ENCODE peak calls at places on chromosome 21, in nine cellular contexts. D, S, R, J, V, Y, E, B and X are unnamed samples. For H3K27me3, the result is how much of the 10 kb centered on the place peaks cover.

GRCh38 chr21:14358775-14359174 is 24.2 kb downstream of the HSPA13 start:
- DNase-seq in D (no peak), S (no peak), R (no peak), J (no peak), V (no peak), Y (no peak), E (no peak), B (no peak), X (no peak)

GRCh38 chr21:43703068-43703880 is 15.7 kb upstream of the PDXK start:
- DNase-seq in D (peak), S (peak), R (peak), J (peak), V (peak), Y (peak), E (no peak), B (no peak), X (peak)

GRCh38 chr21:40616377-40616704 is 230.6 kb downstream of the DSCAM start:
- DNase-seq in D (no peak), S (no peak), R (no peak), J (no peak), V (no peak), Y (no peak), E (no peak), B (no peak), X (no peak)

GRCh38 chr21:46498335-46499050 is 39.8 kb downstream of the DIP2A start:
- DNase-seq in D (no peak), S (no peak), R (no peak), J (no peak), V (peak), Y (no peak), E (no peak), B (no peak), X (no peak)

GRCh38 chr21:24850121-24850520 is 757.2 kb downstream of the MRPL39 start:
- DNase-seq in D (no peak), S (no peak), R (no peak), J (no peak), V (no peak), Y (no peak), E (no peak), B (no peak), X (no peak)

GRCh38 chr21:14531927-14532326 is 14.2 kb downstream of the SAMSN1 start:
- DNase-seq in D (no peak), S (no peak), R (no peak), J (no peak), V (no peak), Y (no peak), E (no peak), B (no peak), X (no peak)

GRCh38 chr21:43302356-43302700 is 124.6 kb downstream of the SIK1 start:
- DNase-seq in D (no peak), S (no peak), R (no peak), J (no peak), V (no peak), Y (no peak), E (no peak), B (no peak), X (no peak)

GRCh38 chr21:42080788-42081083 is 9.6 kb downstream of the UMODL1 start:
- DNase-seq in D (no peak), S (no peak), R (no peak), J (no peak), V (peak), Y (no peak), E (no peak), B (no peak), X (peak)

GRCh38 chr21:41926068-41926806 is 27.6 kb downstream of the C2CD2 start:
- DNase-seq in D (no peak), S (peak), R (no peak), J (no peak), V (peak), Y (no peak), E (peak), B (no peak), X (no peak)

GRCh38 chr21:37207441-37208009 is 59.6 kb downstream of the VPS26C start:
- DNase-seq in D (peak), S (peak), R (no peak), J (peak), V (no peak), Y (peak), E (no peak), B (no peak), X (peak)

GRCh38 chr21:30710499-30710898 is 8.1 kb downstream of the KRTAP21-3 start:
- DNase-seq in D (no peak), S (no peak), R (no peak), J (no peak), V (no peak), Y (no peak), E (no peak), B (no peak), X (no peak)

GRCh38 chr21:41460578-41461527 is 34.8 kb downstream of the MX1 start:
- DNase-seq in D (peak), S (peak), R (peak), J (peak), V (peak), Y (peak), E (peak), B (peak), X (peak)

GRCh38 chr21:30408782-30409494 is 13.1 kb downstream of the KRTAP13-1 start:
- DNase-seq in D (peak), S (no peak), R (peak), J (peak), V (no peak), Y (peak), E (no peak), B (peak), X (peak)

GRCh38 chr21:15289246-15289645 is 224.4 kb upstream of the NRIP1 start:
- DNase-seq in D (no peak), S (no peak), R (no peak), J (no peak), V (no peak), Y (no peak), E (peak), B (no peak), X (no peak)

GRCh38 chr21:31929548-31929947 is 56.7 kb downstream of the HUNK start:
- DNase-seq in D (no peak), S (no peak), R (peak), J (peak), V (no peak), Y (no peak), E (no peak), B (no peak), X (no peak)

GRCh38 chr21:45439171-45439872 is 34.4 kb downstream of the COL18A1 start:
- DNase-seq in D (peak), S (peak), R (peak), J (peak), V (peak), Y (peak), E (peak), B (peak), X (peak)
- H3K27me3 ChIP-seq in D (under half), S (under half), R (under half), J (under half), V (under half), Y (under half), E (under half), B (under half), X (under half)

DNA sequence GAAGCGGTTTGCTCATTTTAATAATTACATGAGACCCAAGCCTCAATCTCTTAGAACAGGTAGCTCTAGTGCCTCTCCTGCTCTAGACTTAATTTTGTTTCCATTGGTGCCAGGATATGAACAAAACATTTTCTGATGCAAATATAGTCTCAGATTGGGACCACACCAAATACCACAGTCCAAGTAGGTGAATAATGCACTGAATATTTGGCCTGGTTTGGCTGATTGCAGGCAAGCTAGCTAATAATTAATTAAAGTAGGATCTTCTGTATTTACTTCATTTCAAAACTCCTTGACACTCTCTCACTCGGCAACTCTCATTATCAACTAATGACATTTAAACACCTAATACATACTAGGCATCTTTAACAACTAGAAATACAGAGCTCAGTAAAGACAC is 219.6 kb downstream of the LTN1 start:
- DNase-seq in D (no peak), S (no peak), R (no peak), J (no peak), V (no peak), Y (no peak), E (no peak), B (no peak), X (no peak)
- H3K27me3 ChIP-seq in D (under half), S (under half), R (under half), J (under half), V (under half), Y (under half), E (under half), B (under half), X (under half)

DNA sequence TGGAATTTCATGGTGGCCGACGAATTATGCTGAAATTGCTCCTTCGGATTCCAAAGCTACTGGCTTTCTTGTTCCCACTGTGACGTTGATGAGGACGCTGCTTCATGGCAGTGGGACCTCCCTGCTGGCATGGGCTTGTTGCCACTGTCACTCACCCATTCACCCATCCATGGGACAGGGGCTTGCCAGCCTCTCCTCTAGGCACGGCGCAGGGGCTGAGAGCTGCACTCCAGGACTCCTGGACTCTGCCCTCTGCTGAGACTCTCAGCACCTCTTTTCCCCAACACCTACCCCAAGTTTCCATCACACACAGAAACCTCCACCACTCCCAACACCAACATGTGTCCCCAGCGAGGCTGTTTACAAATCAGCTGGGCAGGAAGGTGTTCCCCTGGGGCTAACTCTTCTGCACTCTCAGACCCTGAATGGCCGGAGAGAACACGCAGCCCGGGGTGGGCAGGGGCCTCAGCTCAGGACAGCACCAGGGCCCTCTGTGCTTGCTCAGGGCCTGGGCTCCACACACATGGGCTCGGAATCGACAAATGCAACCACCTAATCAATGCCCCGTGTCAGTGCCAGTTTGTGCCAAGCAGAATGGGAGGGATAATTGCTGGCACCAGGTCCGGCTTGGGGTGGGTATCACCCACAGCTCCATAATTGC is 3.1 kb downstream of the ITGB2 start:
- DNase-seq in D (no peak), S (no peak), R (no peak), J (no peak), V (no peak), Y (no peak), E (no peak), B (no peak), X (no peak)
- H3K27me3 ChIP-seq in D (under half), S (under half), R (half or more), J (under half), V (half or more), Y (under half), E (under half), B (under half), X (under half)

DNA sequence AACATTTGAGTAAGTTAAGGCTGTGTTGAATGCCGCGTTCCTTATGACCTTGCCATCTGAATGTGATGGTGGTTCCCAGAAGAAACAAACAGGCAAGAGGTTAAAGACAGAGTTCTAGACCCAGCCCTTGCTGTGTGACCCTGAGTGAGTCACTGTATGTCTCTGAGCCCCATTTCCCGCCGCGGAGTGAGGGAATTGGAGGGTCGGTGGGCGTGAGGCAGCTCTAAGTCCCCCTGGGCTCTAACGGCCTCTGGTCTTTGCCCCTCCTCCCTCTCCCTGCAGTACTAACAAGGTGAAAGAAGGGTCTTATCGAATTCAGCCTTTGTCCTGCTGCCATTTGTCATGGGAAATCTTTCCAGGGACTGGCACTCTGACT is 40.4 kb downstream of the OLIG1 start:
- DNase-seq in D (no peak), S (no peak), R (no peak), J (no peak), V (no peak), Y (no peak), E (peak), B (no peak), X (no peak)
- H3K27me3 ChIP-seq in D (under half), S (under half), R (half or more), J (half or more), V (half or more), Y (half or more), E (under half), B (half or more), X (under half)

GRCh38 chr21:33030633-33031032 is 4.9 kb downstream of the OLIG2 start:
- DNase-seq in D (no peak), S (no peak), R (no peak), J (no peak), V (no peak), Y (no peak), E (no peak), B (no peak), X (no peak)
- H3K27me3 ChIP-seq in D (half or more), S (under half), R (half or more), J (half or more), V (half or more), Y (half or more), E (half or more), B (half or more), X (under half)

DNA sequence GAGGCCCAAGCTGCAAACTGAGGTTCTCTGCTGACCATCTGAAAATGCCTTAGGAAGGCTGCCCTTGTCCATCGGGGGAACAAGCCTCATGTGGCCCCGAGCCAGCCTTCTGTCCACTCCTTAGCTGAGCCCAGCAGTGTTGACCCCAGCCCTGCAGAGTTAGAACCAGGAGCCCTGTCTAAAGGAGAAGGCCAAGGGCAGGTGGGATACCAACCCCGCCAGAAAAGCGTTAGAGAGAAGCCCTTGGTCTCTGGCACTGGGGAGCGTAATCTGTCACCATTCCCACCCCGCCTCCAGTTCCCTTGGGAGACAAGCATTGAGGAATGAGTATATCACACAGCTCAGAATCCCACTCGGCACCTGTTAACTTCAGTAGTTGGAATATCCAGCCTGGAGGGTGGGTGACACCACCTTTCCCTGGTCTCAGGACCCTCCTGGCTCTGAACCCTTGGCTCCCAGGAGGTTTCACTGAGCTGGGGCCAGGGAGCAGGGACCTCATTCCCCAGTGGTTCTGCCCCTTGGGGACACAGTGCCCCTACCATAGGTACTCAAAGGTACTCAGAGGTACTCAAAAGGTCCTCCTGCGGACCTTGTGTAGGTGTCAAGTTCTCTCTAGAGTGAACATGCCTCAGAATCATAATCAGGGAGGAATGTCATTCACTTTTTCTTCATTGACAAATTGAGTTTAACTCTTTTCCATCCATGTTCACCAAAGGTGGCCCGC is 16.4 kb downstream of the ETS2 start:
- DNase-seq in D (no peak), S (no peak), R (no peak), J (no peak), V (no peak), Y (no peak), E (no peak), B (peak), X (no peak)
- H3K27me3 ChIP-seq in D (under half), S (under half), R (under half), J (under half), V (under half), Y (under half), E (under half), B (under half), X (under half)

GRCh38 chr21:34670962-34671348 is 2.2 kb downstream of the CLIC6 start:
- DNase-seq in D (no peak), S (no peak), R (peak), J (no peak), V (no peak), Y (no peak), E (no peak), B (no peak), X (no peak)

GRCh38 chr21:34670220-34670961 is 1.6 kb downstream of the CLIC6 start:
- DNase-seq in D (no peak), S (no peak), R (peak), J (peak), V (no peak), Y (peak), E (no peak), B (peak), X (no peak)

GRCh38 chr21:34671891-34672290 is 3.1 kb downstream of the CLIC6 start:
- DNase-seq in D (no peak), S (no peak), R (no peak), J (no peak), V (no peak), Y (no peak), E (no peak), B (no peak), X (no peak)

GRCh38 chr21:34673006-34673405 is 4.2 kb downstream of the CLIC6 start:
- DNase-seq in D (no peak), S (no peak), R (no peak), J (no peak), V (no peak), Y (no peak), E (no peak), B (no peak), X (no peak)

GRCh38 chr21:34674467-34674866 is 5.7 kb downstream of the CLIC6 start:
- DNase-seq in D (no peak), S (no peak), R (no peak), J (no peak), V (no peak), Y (no peak), E (no peak), B (no peak), X (no peak)
- H3K27me3 ChIP-seq in D (under half), S (under half), R (under half), J (half or more), V (half or more), Y (under half), E (under half), B (under half), X (under half)

DNA sequence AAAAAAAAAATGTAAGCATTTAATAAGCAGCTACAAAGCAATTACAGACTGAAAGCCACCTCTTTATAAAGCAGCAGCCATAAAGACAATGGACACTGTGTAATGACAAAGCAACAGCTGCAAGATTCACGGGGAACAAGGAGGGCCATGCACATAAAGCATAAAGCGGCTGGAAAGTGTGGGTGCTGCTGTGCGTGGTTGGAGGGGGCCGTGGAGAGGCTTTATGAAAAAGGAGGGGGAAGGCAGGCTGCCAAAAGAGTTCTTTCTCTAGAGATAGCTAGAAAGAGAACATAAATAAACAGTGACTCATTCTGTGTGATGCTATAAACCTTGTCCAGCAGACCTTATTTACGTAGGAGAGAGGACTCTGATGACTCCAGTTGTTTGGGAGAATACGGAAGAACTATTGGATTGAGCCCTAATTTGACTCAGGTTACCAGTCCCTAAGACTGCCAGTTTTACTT is 49.3 kb downstream of the ADAMTS1 start:
- DNase-seq in D (peak), S (no peak), R (peak), J (no peak), V (peak), Y (peak), E (peak), B (no peak), X (no peak)
- H3K27me3 ChIP-seq in D (under half), S (under half), R (under half), J (under half), V (under half), Y (under half), E (under half), B (under half), X (under half)